ENCODE peak calls at places on chromosomes 12 and 14, in ten cellular contexts. M, C, V, Q, W, P, G, Y, K and D are unnamed samples.

GRCh38 chr14:75254901-75255300 is 23.7 kb upstream of the FOS start:
- DNase-seq in Y (no peak), P (no peak), M (no peak), Q (peak; percentile 87), C (peak; percentile 72), V (no peak), K (peak; percentile 44), G (no peak), W (peak; percentile 64), D (no peak)

GRCh38 chr12:29255061-29255460 is 106.0 kb downstream of the FAR2 start:
- DNase-seq in M (no peak), W (no peak), K (no peak), P (no peak), C (no peak), G (no peak), V (no peak), Y (no peak), Q (no peak), D (no peak)

GRCh38 chr12:10354502-10354901 is 35.3 kb downstream of the KLRK1 start:
- DNase-seq in Q (no peak), W (no peak), C (no peak), V (peak; percentile 52), M (no peak), P (no peak), K (peak; percentile 53), Y (no peak), G (no peak), D (no peak)

GRCh38 chr14:50061664-50062437 is 54.5 kb downstream of the VCPKMT start:
- DNase-seq in C (peak; percentile 12), Q (no peak), Y (no peak), G (peak; percentile 70), M (peak; percentile 31), K (peak; percentile 62), V (peak; percentile 33), P (no peak), W (no peak), D (peak; percentile 59)

GRCh38 chr12:104788848-104789271 is 169.2 kb downstream of the SLC41A2 start:
- DNase-seq in G (no peak), C (no peak), Y (no peak), W (no peak), M (no peak), V (no peak), Q (no peak), K (no peak), P (no peak), D (no peak)

GRCh38 chr12:19613051-19613535 is 173.8 kb downstream of the AEBP2 start:
- DNase-seq in Y (no peak), M (no peak), V (no peak), G (no peak), K (no peak), Q (no peak), P (no peak), W (no peak), C (no peak), D (no peak)

GRCh38 chr14:22794533-22794932 is 20.7 kb downstream of the SLC7A7 start:
- DNase-seq in C (no peak), M (no peak), Q (no peak), G (no peak), W (no peak), Y (no peak), V (no peak), K (no peak), P (no peak), D (no peak)

GRCh38 chr12:54208591-54208990 is 19.8 kb upstream of the SMUG1 start:
- DNase-seq in G (no peak), Q (no peak), C (no peak), K (no peak), V (no peak), P (no peak), M (no peak), W (no peak), Y (no peak), D (no peak)

GRCh38 chr12:108832730-108833354 is 24.5 kb downstream of the SSH1 start:
- DNase-seq in W (no peak), V (peak; percentile 95), G (no peak), C (peak; percentile 68), Q (peak; percentile 87), M (no peak), Y (no peak), K (no peak), P (no peak), D (no peak)

GRCh38 chr14:97624985-97625384 is 827.8 kb downstream of the VRK1 start:
- DNase-seq in P (no peak), G (no peak), M (no peak), W (no peak), C (no peak), Y (no peak), V (no peak), Q (no peak), K (no peak), D (no peak)

GRCh38 chr12:98893601-98894411 is 248.7 kb downstream of the APAF1 start:
- DNase-seq in G (no peak), V (no peak), K (no peak), Y (no peak), M (peak; percentile 16), Q (no peak), W (no peak), P (no peak), C (no peak), D (no peak)

GRCh38 chr12:6912164-6912956 is 2.0 kb upstream of the ENO2 start:
- DNase-seq in Y (no peak), W (peak; percentile 65), G (no peak), C (no peak), P (no peak), K (no peak), M (no peak), Q (no peak), V (no peak), D (no peak)

GRCh38 chr14:64702493-64703392 is 1.5 kb upstream of the PLEKHG3 start:
- DNase-seq in C (peak; percentile 81), V (no peak), W (peak; percentile 71), Q (no peak), K (peak; percentile 84), M (peak; percentile 41), Y (no peak), G (no peak), P (no peak), D (no peak)

GRCh38 chr12:88544991-88545684 is 35.1 kb downstream of the KITLG start:
- DNase-seq in G (no peak), M (no peak), C (no peak), K (no peak), W (no peak), Q (no peak), P (no peak), Y (no peak), V (peak; percentile 38), D (no peak)

GRCh38 chr12:62793256-62794217 is 141.4 kb downstream of the PPM1H start:
- DNase-seq in Y (peak; percentile 83), W (peak; percentile 92), Q (peak; percentile 28), V (peak; percentile 92), K (peak; percentile 86), P (peak; percentile 79), C (peak; percentile 70), G (peak; percentile 69), M (peak; percentile 84), D (peak; percentile 67)

GRCh38 chr14:25955772-25956171 is 642.1 kb downstream of the NOVA1 start:
- DNase-seq in M (no peak), V (no peak), Y (no peak), G (no peak), P (no peak), C (no peak), Q (no peak), W (no peak), K (no peak), D (no peak)

GRCh38 chr12:124527861-124528561 is 39.4 kb downstream of the NCOR2 start:
- DNase-seq in K (no peak), C (no peak), W (no peak), G (no peak), V (no peak), Q (no peak), M (no peak), P (no peak), Y (no peak), D (no peak)

GRCh38 chr12:93299262-93299846 is 78.4 kb upstream of the NUDT4 start:
- DNase-seq in Y (no peak), M (no peak), K (no peak), Q (no peak), C (no peak), V (peak; percentile 15), G (no peak), W (no peak), P (no peak), D (no peak)

GRCh38 chr12:8860165-8860961 is 37.9 kb downstream of the A2ML1 start:
- DNase-seq in G (peak; percentile 3), W (peak; percentile 66), C (no peak), Y (peak; percentile 35), P (no peak), Q (peak; percentile 48), V (peak; percentile 67), M (peak; percentile 46), K (peak; percentile 55), D (no peak)
- TF ChIP-seq CTCF in G (peak; percentile 50), W (peak; percentile 61), C (no peak), Y (peak; percentile 46), P (peak; percentile 66), Q (peak; percentile 77), V (peak; percentile 76), M (peak; percentile 72), K (peak; percentile 50), D (no peak)

DNA sequence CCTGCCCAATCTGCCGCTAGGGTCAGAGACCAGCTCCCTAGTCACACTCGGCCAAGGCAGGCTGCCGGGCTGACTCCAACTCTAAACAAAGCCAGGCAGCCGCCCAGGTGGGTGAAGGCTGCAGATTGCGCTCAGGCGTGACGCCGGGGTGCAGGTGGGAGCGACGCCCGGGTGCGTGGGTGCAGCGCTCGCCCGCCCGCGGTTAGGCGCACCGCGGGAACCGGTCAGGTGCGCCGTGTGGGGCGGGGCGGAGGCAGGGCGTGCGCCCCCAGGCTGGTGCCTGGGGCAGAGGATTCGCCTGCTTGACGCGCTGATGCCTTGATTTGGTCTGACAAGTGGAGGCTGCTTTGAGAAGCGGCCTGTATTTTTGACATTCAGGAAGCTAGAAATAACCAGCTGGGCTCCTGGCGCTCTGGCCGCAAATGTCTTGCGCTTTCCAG is 126.7 kb upstream of the HIF1A start:
- DNase-seq in P (peak; percentile 69), W (no peak), M (peak; percentile 31), V (no peak), K (no peak), Q (no peak), G (peak; percentile 43), C (no peak), Y (peak; percentile 44), D (peak; percentile 74)
- TF ChIP-seq CTCF in P (no peak), W (peak; percentile 10), M (no peak), V (no peak), K (no peak), Q (peak; percentile 19), G (no peak), C (no peak), Y (no peak), D (no peak)

GRCh38 chr12:30797689-30798088 is 42.9 kb upstream of the CAPRIN2 start:
- DNase-seq in W (no peak), C (no peak), G (no peak), V (no peak), M (no peak), Q (no peak), Y (no peak), K (no peak), P (no peak), D (no peak)
- TF ChIP-seq CTCF in W (no peak), C (no peak), G (no peak), V (no peak), M (peak; percentile 20), Q (no peak), Y (no peak), K (no peak), P (no peak), D (no peak)

DNA sequence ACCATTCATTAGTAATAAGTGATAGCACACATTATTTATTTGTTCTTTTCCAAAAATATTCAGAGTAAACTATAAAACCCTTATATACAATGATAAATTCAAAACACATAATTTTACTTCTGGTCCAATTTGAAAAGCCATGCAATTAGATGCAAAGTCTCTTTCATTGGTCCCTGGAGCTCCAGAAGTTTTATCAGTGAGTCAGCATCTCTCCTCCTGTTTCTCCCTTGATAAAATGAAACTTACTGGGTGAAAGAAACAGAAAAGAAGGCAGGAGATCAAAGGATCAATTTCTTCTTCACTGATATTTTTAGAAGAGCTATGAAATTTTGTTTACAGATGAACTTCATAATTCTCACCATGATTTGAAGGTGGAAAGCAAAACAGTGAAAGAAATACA is 47.5 kb downstream of the IFNG start:
- DNase-seq in G (no peak), K (no peak), W (no peak), Q (no peak), C (no peak), P (no peak), V (no peak), M (no peak), Y (no peak), D (no peak)
- TF ChIP-seq CTCF in G (no peak), K (no peak), W (no peak), Q (no peak), C (no peak), P (no peak), V (no peak), M (no peak), Y (no peak), D (no peak)